ENCODE peak calls at places on chromosomes 4 and X, in eight cellular contexts. G, I, P, O, K, L, S and T are unnamed samples.

GRCh38 chrX:53071604-53072417 is 10.4 kb upstream of the TSPYL2 start:
- DNase-seq in G (no peak), I (peak; percentile 65), P (peak; percentile 70), O (peak; percentile 35), K (peak; percentile 61), L (no peak), S (peak; percentile 52), T (peak; percentile 65)

GRCh38 chr4:47383829-47384427 is 79.6 kb downstream of the COMMD8 start:
- DNase-seq in G (no peak), I (peak; percentile 64), P (peak; percentile 41), O (no peak), K (peak; percentile 26), L (peak; percentile 11), S (no peak), T (no peak)

GRCh38 chr4:159142254-159142653 is 39.4 kb downstream of the RAPGEF2 start:
- DNase-seq in G (no peak), I (peak; percentile 29), P (peak; percentile 74), O (no peak), K (no peak), L (no peak), S (no peak), T (no peak)

GRCh38 chrX:36867143-36867542 is 141.0 kb upstream of the FAM47C start:
- DNase-seq in G (no peak), I (peak; percentile 33), P (peak; percentile 28), O (no peak), K (peak; percentile 19), L (no peak), S (no peak), T (no peak)

GRCh38 chrX:44874481-44875184 is 1.6 kb downstream of the KDM6A start:
- DNase-seq in G (no peak), I (peak; percentile 24), P (peak; percentile 63), O (peak; percentile 9), K (peak; percentile 36), L (peak; percentile 27), S (peak; percentile 12), T (peak; percentile 13)

GRCh38 chr4:5888222-5888701 is 4.6 kb downstream of the CRMP1 start:
- DNase-seq in G (no peak), I (no peak), P (no peak), O (no peak), K (no peak), L (no peak), S (peak; percentile 73), T (peak; percentile 87)

GRCh38 chr4:169410839-169411770 is 140.3 kb upstream of the SH3RF1 start:
- DNase-seq in G (no peak), I (peak; percentile 60), P (peak; percentile 51), O (peak; percentile 3), K (no peak), L (no peak), S (peak; percentile 19), T (no peak)

GRCh38 chr4:6389426-6389825 is 83.0 kb downstream of the PPP2R2C start:
- DNase-seq in G (no peak), I (no peak), P (no peak), O (no peak), K (no peak), L (no peak), S (no peak), T (no peak)

GRCh38 chr4:78656968-78657445 is 105.4 kb downstream of the ANXA3 start:
- DNase-seq in G (no peak), I (no peak), P (no peak), O (no peak), K (no peak), L (no peak), S (no peak), T (no peak)

GRCh38 chr4:94472056-94472826 is 20.5 kb downstream of the PDLIM5 start:
- DNase-seq in G (no peak), I (peak; percentile 82), P (peak; percentile 75), O (no peak), K (no peak), L (no peak), S (no peak), T (no peak)

GRCh38 chr4:74932832-74933561 is at the start of gene PARM1:
- DNase-seq in G (peak; percentile 17), I (peak; percentile 72), P (peak; percentile 75), O (no peak), K (peak; percentile 83), L (peak; percentile 67), S (peak; percentile 94), T (peak; percentile 95)

GRCh38 chr4:180057198-180057821 is 2185.9 kb upstream of the TENM3 start:
- DNase-seq in G (no peak), I (no peak), P (no peak), O (no peak), K (no peak), L (no peak), S (no peak), T (no peak)

GRCh38 chrX:645024-645376 is 14.4 kb downstream of the SHOX start:
- DNase-seq in G (no peak), I (no peak), P (no peak), O (no peak), K (no peak), L (no peak), S (peak; percentile 35), T (no peak)

GRCh38 chrX:136879001-136879667 is 1.4 kb downstream of the RBMX start:
- DNase-seq in G (no peak), I (peak; percentile 23), P (peak; percentile 11), O (no peak), K (peak; percentile 14), L (no peak), S (no peak), T (no peak)

GRCh38 chr4:181611033-181611711 is 632.0 kb upstream of the TENM3 start:
- DNase-seq in G (no peak), I (no peak), P (no peak), O (no peak), K (no peak), L (no peak), S (no peak), T (no peak)

GRCh38 chr4:7015383-7016035 is 27.7 kb upstream of the TADA2B start:
- DNase-seq in G (no peak), I (no peak), P (no peak), O (no peak), K (peak; percentile 28), L (no peak), S (no peak), T (no peak)

GRCh38 chrX:9873952-9874351 is 87.7 kb downstream of the SHROOM2 start:
- DNase-seq in G (peak; percentile 18), I (peak; percentile 50), P (no peak), O (peak; percentile 3), K (peak; percentile 22), L (no peak), S (no peak), T (peak; percentile 36)

GRCh38 chr4:48226199-48226598 is 43.4 kb downstream of the TEC start:
- DNase-seq in G (no peak), I (no peak), P (no peak), O (no peak), K (no peak), L (no peak), S (no peak), T (no peak)

GRCh38 chrX:140501940-140502468 is 2.9 kb downstream of the SOX3 start:
- DNase-seq in G (no peak), I (no peak), P (no peak), O (no peak), K (no peak), L (no peak), S (no peak), T (no peak)

GRCh38 chr4:185167205-185167604 is 24.1 kb downstream of the SLC25A4 start:
- DNase-seq in G (no peak), I (peak; percentile 27), P (peak; percentile 35), O (no peak), K (no peak), L (no peak), S (no peak), T (no peak)

GRCh38 chr4:71860643-71861042 is 76.8 kb upstream of the GC start:
- DNase-seq in G (no peak), I (no peak), P (peak; percentile 25), O (no peak), K (peak; percentile 16), L (no peak), S (no peak), T (no peak)

GRCh38 chr4:163473130-163473529 is 424 bp downstream of the TKTL2 start:
- DNase-seq in G (no peak), I (no peak), P (no peak), O (no peak), K (no peak), L (no peak), S (no peak), T (no peak)

GRCh38 chr4:2363951-2364653 is 54.3 kb downstream of the ZFYVE28 start:
- DNase-seq in G (no peak), I (no peak), P (no peak), O (no peak), K (peak; percentile 1), L (no peak), S (no peak), T (no peak)

GRCh38 chrX:49951524-49952193 is 29.3 kb downstream of the CLCN5 start:
- DNase-seq in G (no peak), I (no peak), P (peak; percentile 29), O (no peak), K (no peak), L (no peak), S (no peak), T (peak; percentile 32)

GRCh38 chr4:183905593-183906485 is 732 bp downstream of the STOX2 start:
- DNase-seq in G (no peak), I (peak; percentile 22), P (peak; percentile 16), O (no peak), K (peak; percentile 10), L (peak; percentile 13), S (peak; percentile 68), T (peak; percentile 70)

GRCh38 chr4:158824425-158825274 is 55.8 kb downstream of the FNIP2 start:
- DNase-seq in G (no peak), I (peak; percentile 44), P (peak; percentile 47), O (no peak), K (no peak), L (no peak), S (no peak), T (peak; percentile 39)

GRCh38 chr4:189128341-189128740 is 812.3 kb upstream of the FRG1 start:
- DNase-seq in G (no peak), I (no peak), P (no peak), O (no peak), K (no peak), L (no peak), S (no peak), T (no peak)

GRCh38 chrX:34918856-34919255 is 23.7 kb upstream of the FAM47B start:
- DNase-seq in G (no peak), I (peak; percentile 71), P (peak; percentile 73), O (no peak), K (peak; percentile 63), L (no peak), S (peak; percentile 8), T (peak; percentile 51)

GRCh38 chrX:109889289-109890006 is 113.5 kb upstream of the TMEM164 start:
- DNase-seq in G (no peak), I (peak; percentile 45), P (peak; percentile 42), O (no peak), K (peak; percentile 3), L (no peak), S (peak; percentile 37), T (no peak)

GRCh38 chr4:88353324-88353723 is 25.3 kb upstream of the HERC6 start:
- DNase-seq in G (no peak), I (no peak), P (no peak), O (no peak), K (no peak), L (no peak), S (no peak), T (no peak)

GRCh38 chr4:79514637-79515320 is 106.8 kb upstream of the GK2 start:
- DNase-seq in G (no peak), I (no peak), P (no peak), O (no peak), K (no peak), L (no peak), S (no peak), T (no peak)

GRCh38 chrX:118530537-118530936 is 34.9 kb downstream of the DOCK11 start:
- DNase-seq in G (no peak), I (peak; percentile 47), P (peak; percentile 68), O (no peak), K (no peak), L (no peak), S (no peak), T (no peak)

GRCh38 chrX:275476-275966 is 5.7 kb upstream of the PLCXD1 start:
- DNase-seq in G (no peak), I (no peak), P (no peak), O (no peak), K (no peak), L (no peak), S (peak; percentile 32), T (no peak)

GRCh38 chr4:150297861-150298474 is 219.7 kb downstream of the DCLK2 start:
- DNase-seq in G (no peak), I (peak; percentile 86), P (peak; percentile 80), O (no peak), K (peak; percentile 62), L (no peak), S (peak; percentile 36), T (peak; percentile 68)